ENCODE peak calls at places on chromosomes 16 and 17, in eight cellular contexts. V, Q, H, K, S, P, T and G are unnamed samples.

GRCh38 chr17:44219126-44219635 is 294 bp downstream of the UBTF start:
- DNase-seq in H (peak), T (peak), P (peak), Q (peak), S (peak), K (peak), V (peak), G (peak)

GRCh38 chr17:73105448-73105847 is 13.0 kb upstream of the SLC39A11 start:
- DNase-seq in H (no peak), Q (no peak), S (no peak), V (no peak), K (no peak), T (no peak), P (no peak), G (no peak)

GRCh38 chr17:82595893-82596292 is 52.4 kb downstream of the WDR45B start:
- DNase-seq in T (no peak), V (no peak), S (no peak), H (no peak), P (no peak), Q (no peak), K (no peak), G (no peak)

GRCh38 chr16:19119564-19119963 is 5.8 kb downstream of the ITPRIPL2 start:
- DNase-seq in K (no peak), P (no peak), V (peak), H (no peak), S (no peak), Q (no peak), T (no peak), G (peak)

GRCh38 chr16:79209308-79209707 is 391.2 kb downstream of the MAF start:
- DNase-seq in T (no peak), K (no peak), S (no peak), P (no peak), V (no peak), Q (no peak), H (no peak), G (no peak)

GRCh38 chr16:4692460-4693295 is 684 bp upstream of the NUDT16L1 start:
- DNase-seq in K (no peak), H (no peak), P (no peak), Q (no peak), V (peak), S (peak), T (peak), G (no peak)

GRCh38 chr17:73901661-73902415 is 257.6 kb upstream of the SDK2 start:
- DNase-seq in T (peak), V (peak), Q (peak), K (peak), H (peak), S (peak), P (no peak), G (peak)

GRCh38 chr17:33204156-33204555 is 88.9 kb downstream of the ASIC2 start:
- DNase-seq in Q (no peak), P (no peak), T (no peak), H (no peak), S (no peak), V (no peak), K (no peak), G (no peak)

GRCh38 chr16:85170066-85171003 is 58.1 kb upstream of the CIBAR2 start:
- DNase-seq in S (no peak), Q (no peak), T (peak), P (no peak), K (no peak), V (peak), H (no peak), G (no peak)

GRCh38 chr16:19291459-19291858 is 5.9 kb downstream of the CLEC19A start:
- DNase-seq in P (no peak), K (no peak), V (peak), Q (peak), H (no peak), T (no peak), S (peak), G (no peak)

GRCh38 chr16:19912445-19913305 is 28.0 kb upstream of the GPRC5B start:
- DNase-seq in V (peak), Q (no peak), H (no peak), K (no peak), S (no peak), T (no peak), P (no peak), G (peak)

GRCh38 chr17:68288804-68289203 is 2.1 kb downstream of the SLC16A6 start:
- DNase-seq in S (no peak), T (no peak), H (no peak), V (no peak), Q (no peak), K (no peak), P (no peak), G (no peak)

GRCh38 chr17:17818088-17818526 is 18.7 kb downstream of the SREBF1 start:
- DNase-seq in H (no peak), V (peak), P (no peak), T (no peak), S (no peak), Q (peak), K (peak), G (no peak)

GRCh38 chr17:82639628-82640027 is 8.6 kb downstream of the WDR45B start:
- DNase-seq in V (no peak), S (no peak), Q (no peak), T (no peak), K (no peak), P (no peak), H (no peak), G (no peak)

GRCh38 chr17:38428150-38428642 is at the start of gene ARHGAP23:
- DNase-seq in T (peak), H (peak), P (peak), Q (peak), K (peak), V (peak), S (peak), G (peak)

GRCh38 chr16:47475786-47476185 is 14.7 kb downstream of the PHKB start:
- DNase-seq in P (no peak), T (peak), Q (no peak), S (no peak), K (no peak), V (peak), H (no peak), G (no peak)

GRCh38 chr16:81457326-81458133 is 12.9 kb downstream of the CMIP start:
- DNase-seq in P (no peak), Q (no peak), K (no peak), H (no peak), V (peak), T (no peak), S (peak), G (peak)

GRCh38 chr17:67569873-67570272 is 147.9 kb upstream of the NOL11 start:
- DNase-seq in S (no peak), Q (no peak), V (peak), K (no peak), T (no peak), H (no peak), P (no peak), G (no peak)

GRCh38 chr17:44247346-44248219 is 20.4 kb downstream of the SLC4A1 start:
- DNase-seq in S (no peak), P (no peak), T (peak), H (peak), V (no peak), K (no peak), Q (no peak), G (no peak)

GRCh38 chr16:51759999-51760398 is 608.9 kb upstream of the SALL1 start:
- DNase-seq in H (no peak), V (no peak), T (no peak), S (no peak), P (no peak), Q (no peak), K (no peak), G (no peak)

GRCh38 chr17:48578616-48579560 is 738 bp upstream of the HOXB4 start:
- DNase-seq in Q (no peak), T (no peak), H (no peak), K (no peak), V (peak), S (no peak), P (no peak), G (no peak)

GRCh38 chr16:65318138-65318537 is 196.3 kb upstream of the CDH11 start:
- DNase-seq in V (no peak), K (no peak), S (no peak), H (no peak), P (no peak), T (no peak), Q (no peak), G (no peak)
- H3K27ac ChIP-seq in V (no peak), K (no peak), S (no peak), H (no peak), P (no peak), T (no peak), Q (no peak), G (no peak)

DNA sequence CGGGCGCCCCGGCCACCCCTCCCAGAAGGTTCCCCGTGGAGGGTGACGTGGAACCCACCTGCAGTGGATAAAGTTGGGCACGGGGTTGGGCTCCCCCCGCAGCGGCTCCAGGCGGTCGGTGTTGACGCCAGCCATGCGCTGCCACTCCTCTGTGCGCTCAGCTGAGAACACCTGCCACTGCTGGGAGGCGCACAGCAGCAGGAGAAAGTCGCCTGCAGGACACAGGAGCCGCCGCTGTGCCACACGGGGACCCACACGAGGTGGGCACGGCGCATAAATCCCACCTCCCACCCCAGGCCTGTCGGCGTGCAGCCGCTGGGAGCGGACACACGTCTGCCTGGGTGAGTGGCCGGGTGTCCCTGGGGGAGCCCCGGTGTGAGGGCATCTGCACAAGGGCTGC is 20.7 kb downstream of the CTU2 start:
- DNase-seq in S (no peak), H (no peak), Q (no peak), V (no peak), K (no peak), P (no peak), T (no peak), G (no peak)
- H3K27ac ChIP-seq in S (no peak), H (no peak), Q (no peak), V (no peak), K (no peak), P (no peak), T (no peak), G (no peak)

DNA sequence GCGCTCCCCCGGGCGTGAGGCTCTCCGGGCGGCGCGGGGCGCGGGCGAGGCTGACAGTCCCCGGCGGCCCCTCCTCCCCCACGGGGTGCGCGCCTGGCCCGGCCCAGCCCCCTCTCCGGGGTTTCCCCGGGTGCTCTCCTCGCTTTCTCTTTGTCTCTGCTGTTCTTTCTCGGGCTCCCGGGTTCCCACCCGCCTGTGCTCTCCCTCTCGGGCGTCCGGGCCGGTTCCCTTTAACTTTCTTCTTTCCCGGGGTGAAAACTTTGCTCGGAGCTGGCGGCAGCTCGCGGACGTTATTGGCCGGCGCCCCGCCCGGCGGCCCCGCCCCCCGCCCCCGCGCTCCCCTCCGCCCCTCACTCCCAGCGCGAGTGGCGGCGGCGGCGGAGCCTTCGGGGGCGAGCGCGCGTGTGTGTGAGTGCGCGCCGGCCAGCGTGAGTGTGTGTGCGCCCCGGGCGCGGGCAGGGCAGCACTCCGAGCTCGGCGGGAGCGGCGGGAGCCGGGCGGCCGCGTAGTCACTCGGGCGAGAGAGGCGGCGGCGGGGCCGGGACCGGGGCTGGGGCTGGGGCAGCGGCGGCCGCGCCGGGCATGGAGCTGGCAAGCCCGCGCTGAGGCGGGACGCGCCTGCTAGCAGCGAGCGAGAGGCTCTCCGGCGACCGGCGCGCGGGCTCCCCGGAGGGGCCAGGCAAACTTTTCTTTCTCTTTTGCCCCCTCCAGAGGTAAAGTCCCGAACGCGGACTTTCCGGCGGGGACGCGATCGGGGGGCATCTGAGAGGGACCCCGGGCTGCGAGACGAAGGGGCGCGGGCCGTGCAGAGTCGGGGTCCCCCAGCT is at the start of gene NTN1:
- DNase-seq in Q (peak), P (no peak), V (peak), H (peak), S (peak), K (peak), T (peak), G (peak)
- H3K27ac ChIP-seq in Q (peak), P (no peak), V (no peak), H (peak), S (no peak), K (peak), T (peak), G (peak)

GRCh38 chr17:28951428-28951990 is at the start of gene PHF12:
- DNase-seq in H (peak), P (peak), V (peak), K (peak), Q (peak), S (peak), T (peak), G (peak)

GRCh38 chr17:28949185-28950016 is 1.9 kb downstream of the PHF12 start:
- DNase-seq in K (peak), P (peak), S (peak), Q (peak), V (peak), H (peak), T (peak), G (peak)

GRCh38 chr17:28950752-28951427 is 428 bp downstream of the PHF12 start:
- DNase-seq in H (no peak), K (peak), P (no peak), S (no peak), T (no peak), Q (no peak), V (no peak), G (no peak)

GRCh38 chr17:28948873-28949184 is 2.5 kb downstream of the PHF12 start:
- DNase-seq in V (no peak), S (no peak), Q (no peak), P (no peak), K (peak), H (peak), T (no peak), G (no peak)

DNA sequence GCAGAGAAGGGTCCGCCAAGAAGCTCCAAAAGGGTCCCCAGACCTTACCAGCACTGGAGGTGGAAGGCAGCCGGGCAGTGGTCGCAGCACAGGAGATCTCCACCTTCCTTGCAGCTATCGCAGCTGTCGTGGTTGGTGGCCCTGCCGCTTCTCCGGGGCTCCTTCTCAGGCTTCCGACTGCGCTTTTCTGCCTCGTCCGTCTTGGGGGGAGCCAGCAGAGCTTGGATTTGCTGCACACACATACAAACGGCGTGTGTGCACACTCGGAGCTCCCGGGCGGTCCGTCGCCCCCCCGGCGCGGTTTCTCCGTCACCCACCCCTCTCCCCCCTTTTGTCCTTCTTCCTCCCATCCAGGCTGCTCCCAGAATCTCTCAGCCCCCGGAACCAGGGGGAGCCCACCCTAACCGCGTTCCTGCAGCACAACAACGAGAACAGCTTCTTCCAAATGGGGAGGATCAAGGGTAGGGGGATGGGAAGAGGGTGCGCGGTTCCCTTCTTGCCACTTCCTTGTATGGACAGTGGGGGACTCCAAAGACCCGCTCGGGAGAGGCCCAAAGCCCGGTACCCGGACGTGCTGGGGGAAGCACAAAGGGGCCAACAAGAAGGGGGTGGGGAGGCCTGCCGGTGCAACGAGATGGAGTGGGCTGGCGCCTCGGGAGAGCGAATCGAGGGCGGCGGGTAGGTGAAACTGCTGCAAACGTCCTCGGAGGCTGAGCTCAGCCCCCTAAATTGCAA is 1.1 kb downstream of the PHF12 start:
- DNase-seq in T (peak), V (peak), K (peak), P (no peak), Q (peak), H (peak), S (peak), G (peak)
- H3K27ac ChIP-seq in T (peak), V (peak), K (peak), P (peak), Q (peak), H (peak), S (peak), G (peak)

GRCh38 chr16:2500937-2501750 is 12.6 kb upstream of the ATP6V0C start:
- DNase-seq in S (peak), V (peak), Q (peak), P (peak), T (peak), H (peak), K (peak), G (peak)
- H3K27ac ChIP-seq in S (no peak), V (no peak), Q (peak), P (peak), T (no peak), H (peak), K (peak), G (peak)